ENCODE peak calls at places on chromosome 9, in seven cellular contexts. O, D, V, Z, Q, S and U are unnamed samples.

GRCh38 chr9:124045076-124045829 is 33.7 kb downstream of the LHX2 start:
- DNase-seq in Q (no peak), D (no peak), S (no peak), V (peak; percentile 83), O (peak; percentile 56), Z (no peak), U (no peak)

GRCh38 chr9:90296539-90296938 is 346.1 kb downstream of the DIRAS2 start:
- DNase-seq in S (no peak), Q (no peak), O (no peak), D (no peak), V (no peak), Z (no peak), U (no peak)

GRCh38 chr9:6922124-6922676 is 164.4 kb downstream of the KDM4C start:
- DNase-seq in V (no peak), Z (no peak), Q (no peak), D (no peak), S (no peak), O (no peak), U (no peak)

GRCh38 chr9:132804576-132805295 is 73.3 kb downstream of the AK8 start:
- DNase-seq in D (no peak), O (no peak), Z (no peak), V (no peak), S (no peak), Q (no peak), U (no peak)

GRCh38 chr9:134442486-134443168 is 116.4 kb downstream of the RXRA start:
- DNase-seq in V (peak; percentile 73), S (peak; percentile 49), Q (peak; percentile 66), Z (no peak), O (no peak), D (peak; percentile 2), U (no peak)

GRCh38 chr9:122016309-122016708 is 76.8 kb downstream of the TTLL11 start:
- DNase-seq in O (no peak), V (no peak), Q (no peak), S (no peak), D (no peak), Z (no peak), U (no peak)

GRCh38 chr9:130459941-130460340 is 15.2 kb downstream of the ASS1 start:
- DNase-seq in Z (no peak), D (no peak), S (no peak), V (peak; percentile 50), Q (no peak), O (no peak), U (no peak)

GRCh38 chr9:134497283-134497860 is 144.2 kb upstream of the COL5A1 start:
- DNase-seq in O (no peak), Z (no peak), S (no peak), Q (no peak), D (peak; percentile 36), V (no peak), U (no peak)

GRCh38 chr9:89591291-89592200 is 13.3 kb upstream of the GADD45G start:
- DNase-seq in Z (no peak), O (no peak), Q (no peak), D (no peak), S (no peak), V (no peak), U (no peak)

GRCh38 chr9:133238851-133239532 is 29.9 kb upstream of the OBP2B start:
- DNase-seq in S (no peak), O (peak; percentile 70), D (peak; percentile 37), Z (peak; percentile 34), V (peak; percentile 74), Q (peak; percentile 83), U (peak; percentile 66)

GRCh38 chr9:27538668-27539067 is 9.1 kb upstream of the MOB3B start:
- DNase-seq in Q (no peak), O (no peak), Z (no peak), S (no peak), D (no peak), V (no peak), U (no peak)

GRCh38 chr9:127558581-127559246 is 53.4 kb upstream of the STXBP1 start:
- DNase-seq in V (no peak), D (no peak), S (no peak), Z (no peak), O (no peak), Q (peak; percentile 55), U (no peak)

GRCh38 chr9:122225323-122226141 is 3.2 kb downstream of the LHX6 start:
- DNase-seq in Z (no peak), D (no peak), Q (no peak), S (no peak), O (no peak), V (no peak), U (no peak)

GRCh38 chr9:91374939-91375338 is 13.2 kb upstream of the AUH start:
- DNase-seq in O (no peak), V (no peak), S (no peak), Q (no peak), Z (no peak), D (peak; percentile 24), U (no peak)

GRCh38 chr9:136400038-136400834 is at the start of gene SNAPC4:
- DNase-seq in D (peak; percentile 85), Z (peak; percentile 77), O (peak; percentile 89), Q (peak; percentile 94), V (peak; percentile 90), S (peak; percentile 75), U (peak; percentile 36)
- H3K27ac ChIP-seq in D (no peak within 1 kb of the TSS), Z (peak within 1 kb of the TSS; percentile 62), O (no peak within 1 kb of the TSS), Q (no peak within 1 kb of the TSS), V (peak within 1 kb of the TSS; percentile 55), S (peak within 1 kb of the TSS; percentile 70), U (peak within 1 kb of the TSS; percentile 6)

GRCh38 chr9:107635137-107635802 is 145.7 kb upstream of the KLF4 start:
- DNase-seq in O (no peak), Z (no peak), D (no peak), V (no peak), S (no peak), Q (no peak), U (no peak)

GRCh38 chr9:107635803-107636174 is 146.2 kb upstream of the KLF4 start:
- DNase-seq in Q (no peak), S (no peak), Z (no peak), O (no peak), D (no peak), V (no peak), U (no peak)

GRCh38 chr9:107638496-107638895 is 148.9 kb upstream of the KLF4 start:
- DNase-seq in Z (no peak), O (no peak), V (no peak), Q (no peak), S (no peak), D (no peak), U (no peak)

GRCh38 chr9:107637421-107638420 is 148.2 kb upstream of the KLF4 start:
- DNase-seq in Q (peak; percentile 72), D (peak; percentile 31), S (peak; percentile 93), O (peak; percentile 83), Z (no peak), V (peak; percentile 83), U (peak; percentile 80)

DNA sequence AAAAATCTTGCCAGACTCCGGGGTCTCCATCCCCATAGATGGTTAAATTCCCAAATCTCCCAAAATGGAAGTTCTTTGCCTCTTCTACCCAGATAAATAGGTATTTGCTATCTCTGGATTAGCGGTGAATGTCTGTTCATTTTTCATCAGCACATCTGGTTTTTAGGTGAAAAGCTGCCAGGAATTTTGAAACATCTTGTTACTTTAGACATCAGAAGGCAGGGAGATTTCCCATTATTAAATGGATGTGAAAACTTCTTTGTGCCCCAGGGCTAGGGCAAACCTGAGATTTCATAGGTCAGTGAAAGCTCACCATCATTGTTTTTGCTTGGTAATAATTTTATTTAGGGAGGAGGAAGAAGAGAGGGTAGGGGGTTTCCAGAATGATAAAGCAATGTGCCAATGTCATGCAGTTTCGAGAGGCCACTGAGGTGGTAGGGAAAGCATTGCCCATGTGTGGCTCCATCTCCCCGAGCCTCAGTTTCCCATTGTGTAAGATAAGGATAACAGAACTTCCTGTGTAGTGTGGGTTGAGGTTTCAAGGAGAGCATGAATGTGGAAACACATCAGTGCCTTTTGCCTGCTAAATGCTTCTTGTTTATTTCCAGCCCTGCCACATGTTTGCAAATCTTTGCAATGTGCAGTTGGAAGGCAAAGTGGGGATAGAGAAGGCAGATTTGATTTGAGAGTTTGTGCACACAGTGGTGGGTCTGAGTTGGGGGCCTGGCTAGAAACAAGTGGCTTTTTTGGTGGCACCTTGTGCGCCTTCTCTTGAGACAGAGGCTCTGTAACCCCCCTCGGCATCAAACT is 147.2 kb upstream of the KLF4 start:
- DNase-seq in Z (no peak), Q (no peak), D (no peak), V (no peak), S (no peak), O (no peak), U (no peak)
- H3K4me3 ChIP-seq in Z (no peak overlapping the region), Q (no peak overlapping the region), D (no peak overlapping the region), V (no peak overlapping the region), S (peak overlapping the region; percentile 56), O (no peak overlapping the region), U (peak overlapping the region; percentile 54)

GRCh38 chr9:118992813-118993747 is 376.2 kb downstream of the BRINP1 start:
- DNase-seq in D (no peak), Z (no peak), O (no peak), S (no peak), V (peak; percentile 59), Q (peak; percentile 54), U (no peak)
- H3K27ac ChIP-seq in D (no peak overlapping the region), Z (no peak overlapping the region), O (no peak overlapping the region), S (peak overlapping the region; percentile 64), V (peak overlapping the region; percentile 18), Q (no peak overlapping the region), U (no peak overlapping the region)

GRCh38 chr9:31013371-31013770 is 1371.1 kb upstream of the ACO1 start:
- DNase-seq in D (no peak), Z (no peak), V (no peak), Q (no peak), S (no peak), O (no peak), U (no peak)
- H3K4me3 ChIP-seq in D (no peak overlapping the region), Z (no peak overlapping the region), V (no peak overlapping the region), Q (no peak overlapping the region), S (no peak overlapping the region), O (no peak overlapping the region), U (no peak overlapping the region)

GRCh38 chr9:115616666-115617239 is 498.8 kb upstream of the TNC start:
- DNase-seq in Q (no peak), D (no peak), V (no peak), O (no peak), S (no peak), Z (no peak), U (no peak)

GRCh38 chr9:115615821-115616665 is 498.1 kb upstream of the TNC start:
- DNase-seq in Q (no peak), O (no peak), S (no peak), V (no peak), D (peak; percentile 92), Z (no peak), U (no peak)

GRCh38 chr9:115614326-115614725 is 496.4 kb upstream of the TNC start:
- DNase-seq in V (no peak), Q (no peak), O (no peak), Z (no peak), D (no peak), S (no peak), U (no peak)

GRCh38 chr9:115614931-115615401 is 497.0 kb upstream of the TNC start:
- DNase-seq in V (no peak), Q (no peak), O (no peak), Z (no peak), S (no peak), D (peak; percentile 10), U (no peak)
- H3K27ac ChIP-seq in V (no peak overlapping the region), Q (no peak overlapping the region), O (no peak overlapping the region), Z (no peak overlapping the region), S (no peak overlapping the region), D (peak overlapping the region; percentile 98), U (no peak overlapping the region)

GRCh38 chr9:136765041-136765440 is 723 bp upstream of the LCN15 start:
- DNase-seq in V (peak; percentile 53), O (no peak), S (peak; percentile 34), Q (no peak), Z (no peak), D (no peak), U (no peak)
- H3K4me3 ChIP-seq in V (no peak overlapping the region), O (no peak overlapping the region), S (no peak overlapping the region), Q (no peak overlapping the region), Z (no peak overlapping the region), D (no peak overlapping the region), U (no peak overlapping the region)